ENCODE peak calls at places on chromosomes 1 and 21, in four cellular contexts. V is ascending aorta, Z is Peyer's patch, H is heart right ventricle. X is an unnamed sample. For H3K27me3 and H3K4me1, the result is how much of the 10 kb centered on the place peaks cover.

GRCh38 chr1:54380285-54380882 is 25.8 kb downstream of the SSBP3 start:
- DNase-seq in Z (no peak), V (no peak), H (no peak), X (no peak)

GRCh38 chr1:100989306-100990077 is 36.1 kb downstream of the DPH5 start:
- DNase-seq in H (no peak), Z (no peak), V (no peak), X (no peak)

GRCh38 chr21:26368591-26368990 is 198.0 kb upstream of the APP start:
- DNase-seq in V (no peak), Z (no peak), H (no peak), X (no peak)

GRCh38 chr1:59730302-59730701 is 84.4 kb upstream of the HOOK1 start:
- DNase-seq in V (no peak), H (no peak), Z (no peak), X (no peak)

GRCh38 chr21:44874497-44875331 is 1.2 kb upstream of the PTTG1IP start:
- DNase-seq in V (no peak), Z (peak), H (peak), X (peak)

GRCh38 chr1:54290443-54291184 is 90.6 kb downstream of the MRPL37 start:
- DNase-seq in Z (peak), H (no peak), V (no peak), X (no peak)

GRCh38 chr1:25875154-25875855 is at the start of gene PAQR7:
- DNase-seq in V (peak), H (peak), Z (peak), X (peak)

GRCh38 chr1:26833432-26834405 is 7.2 kb downstream of the ZDHHC18 start:
- DNase-seq in V (no peak), H (no peak), Z (peak), X (peak)

GRCh38 chr21:45104560-45104959 is 30.2 kb downstream of the ADARB1 start:
- DNase-seq in Z (no peak), V (no peak), H (peak), X (no peak)

DNA sequence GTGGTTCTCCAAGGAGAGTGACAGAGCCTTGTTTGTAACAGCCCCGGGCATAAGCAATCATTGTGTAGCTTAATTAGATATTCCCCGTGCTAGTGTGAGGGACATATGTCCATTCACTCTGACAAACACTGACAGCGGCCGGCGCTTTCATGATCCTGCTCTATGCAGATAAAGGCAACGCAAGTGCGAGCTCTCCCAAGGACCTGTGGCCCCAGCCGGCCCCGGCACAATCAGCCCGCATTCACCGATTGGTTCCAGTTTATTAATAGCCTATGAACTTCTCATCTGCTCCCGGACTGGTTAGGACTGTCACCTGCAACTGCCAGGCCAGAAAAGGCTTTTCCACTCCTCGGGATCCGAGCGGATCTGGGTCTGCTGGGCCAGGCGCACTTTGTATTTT is 18.0 kb upstream of the OLIG1 start:
- DNase-seq in V (no peak), H (no peak), Z (no peak), X (no peak)
- H3K27me3 ChIP-seq in V (under half), H (half or more), Z (under half), X (half or more)

DNA sequence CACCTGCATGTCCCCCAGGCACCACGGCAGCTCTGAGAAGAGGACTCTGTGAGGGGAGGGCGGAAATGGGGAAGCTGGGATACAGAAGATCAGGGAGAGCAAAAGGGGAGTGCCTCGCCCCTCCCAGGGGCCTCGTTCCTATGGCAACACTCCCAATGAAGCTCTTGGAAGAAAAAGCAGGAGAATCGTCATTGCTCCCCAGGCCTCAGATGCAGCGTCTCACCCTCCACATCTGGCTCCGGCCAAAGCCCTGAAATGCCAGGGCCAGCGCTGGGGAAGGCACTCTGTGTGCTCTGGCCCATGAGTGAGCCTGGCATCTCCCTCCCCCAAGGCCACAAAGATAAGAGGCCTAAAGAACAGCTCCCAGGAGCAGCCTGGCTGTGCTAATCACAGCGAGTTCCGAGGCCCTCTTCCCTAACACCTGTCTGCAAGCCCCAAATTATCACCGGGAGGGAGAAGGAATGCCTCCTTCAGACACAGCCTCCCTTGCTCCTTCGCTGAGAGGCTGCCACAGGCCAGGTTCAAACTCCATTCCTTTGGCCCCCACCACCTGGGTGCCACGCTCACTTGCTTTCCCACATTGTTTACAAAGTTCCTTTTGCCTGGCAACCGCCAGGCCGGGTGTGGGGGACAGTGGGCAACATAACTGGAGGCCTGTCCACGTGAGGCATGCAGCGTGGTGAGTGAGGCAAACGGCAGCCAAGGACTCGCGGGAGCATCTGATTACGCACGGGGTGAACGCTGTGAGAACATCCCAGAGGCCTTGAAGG is 27.8 kb downstream of the ECE1 start:
- DNase-seq in V (peak), H (peak), Z (peak), X (no peak)
- H3K4me1 ChIP-seq in V (half or more), H (half or more), Z (under half), X (half or more)

DNA sequence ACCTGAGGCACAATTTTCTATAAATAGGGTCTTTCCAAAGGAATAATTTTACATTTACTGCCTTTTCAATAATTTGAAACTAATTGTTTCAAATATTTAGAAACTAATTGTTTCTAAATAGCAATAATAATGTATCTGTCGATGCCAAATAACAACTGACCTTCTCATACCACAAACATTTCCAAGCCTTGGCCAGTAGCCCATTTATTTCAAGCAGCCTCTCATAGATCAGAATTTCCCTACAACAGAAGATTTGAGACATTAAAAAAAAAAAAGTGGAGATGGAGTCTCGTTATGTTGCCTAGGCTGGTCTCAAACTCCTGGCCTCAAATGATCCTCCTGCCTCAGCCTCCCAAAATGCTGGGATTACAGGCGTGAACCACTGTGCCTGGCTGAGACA is 2.1 kb upstream of the GFI1 start:
- DNase-seq in Z (no peak), V (no peak), H (no peak), X (no peak)
- H3K27me3 ChIP-seq in Z (under half), V (under half), H (half or more), X (half or more)

GRCh38 chr1:39165488-39165887 is 39.0 kb upstream of the MACF1 start:
- DNase-seq in V (no peak), Z (no peak), H (no peak), X (no peak)

GRCh38 chr1:39165049-39165448 is 39.4 kb upstream of the MACF1 start:
- DNase-seq in V (no peak), H (no peak), Z (no peak), X (no peak)

GRCh38 chr1:39170731-39171375 is 33.6 kb upstream of the MACF1 start:
- DNase-seq in Z (no peak), H (no peak), V (no peak), X (no peak)

GRCh38 chr1:39168301-39169080 is 36.0 kb upstream of the MACF1 start:
- DNase-seq in V (no peak), H (no peak), Z (no peak), X (no peak)

GRCh38 chr1:39167632-39168209 is 36.8 kb upstream of the MACF1 start:
- DNase-seq in H (no peak), Z (no peak), V (no peak), X (no peak)
- H3K4me1 ChIP-seq in H (under half), Z (under half), V (under half), X (half or more)

GRCh38 chr1:7615138-7615537 is 156.0 kb upstream of the VAMP3 start:
- DNase-seq in Z (no peak), H (no peak), V (no peak), X (no peak)
- H3K27me3 ChIP-seq in Z (under half), H (under half), V (under half), X (under half)

GRCh38 chr1:221903594-221903993 is 161.7 kb upstream of the DUSP10 start:
- DNase-seq in Z (no peak), V (no peak), H (no peak), X (no peak)

GRCh38 chr1:221902961-221903360 is 161.1 kb upstream of the DUSP10 start:
- DNase-seq in V (no peak), Z (no peak), H (no peak), X (no peak)

GRCh38 chr1:221897312-221897711 is 155.4 kb upstream of the DUSP10 start:
- DNase-seq in V (no peak), H (no peak), Z (no peak), X (no peak)

GRCh38 chr1:221904319-221904718 is 162.4 kb upstream of the DUSP10 start:
- DNase-seq in Z (no peak), V (no peak), H (no peak), X (no peak)

GRCh38 chr1:221900678-221901077 is 158.8 kb upstream of the DUSP10 start:
- DNase-seq in H (no peak), Z (no peak), V (no peak), X (no peak)
- H3K4me1 ChIP-seq in H (under half), Z (under half), V (under half), X (under half)

X was measured in left lung.